ENCODE peak calls at places on chromosomes 13 and 19, in eight cellular contexts. N, T, M, I, K, F, G and B are unnamed samples.

GRCh38 chr19:35805518-35806102 is 7.0 kb downstream of the PRODH2 start:
- DNase-seq in G (no peak), K (no peak), M (no peak), F (no peak), I (no peak), N (no peak), T (no peak), B (no peak)

GRCh38 chr19:43555185-43555770 is 20.0 kb downstream of the XRCC1 start:
- DNase-seq in F (peak; percentile 87), K (peak; percentile 92), N (no peak), M (peak; percentile 72), G (peak; percentile 77), T (no peak), I (peak; percentile 87), B (peak; percentile 83)

GRCh38 chr19:44807652-44808462 is 1.0 kb upstream of the BCAM start:
- DNase-seq in K (peak; percentile 89), F (peak; percentile 99), N (peak; percentile 29), T (no peak), M (peak; percentile 99), I (peak; percentile 66), G (peak; percentile 27), B (peak; percentile 71)

GRCh38 chr19:55642153-55643002 is 1.1 kb upstream of the ZNF581 start:
- DNase-seq in G (no peak), M (peak; percentile 53), K (peak; percentile 36), T (no peak), F (no peak), I (peak; percentile 42), N (peak; percentile 35), B (no peak)

GRCh38 chr13:112891477-112892401 is 77.3 kb upstream of the MCF2L start:
- DNase-seq in N (no peak), G (no peak), K (peak; percentile 52), I (no peak), M (peak; percentile 41), T (no peak), F (peak; percentile 63), B (no peak)

GRCh38 chr13:77696006-77696862 is 1.3 kb upstream of the SLAIN1 start:
- DNase-seq in T (no peak), G (no peak), I (no peak), M (no peak), F (no peak), N (no peak), K (no peak), B (peak; percentile 27)

GRCh38 chr13:85536706-85537105 is 262.5 kb downstream of the SLITRK6 start:
- DNase-seq in M (no peak), T (no peak), N (no peak), I (no peak), K (no peak), G (no peak), F (no peak), B (no peak)

GRCh38 chr19:7680606-7681335 is at the start of gene TRAPPC5:
- DNase-seq in F (peak; percentile 89), N (peak; percentile 90), I (peak; percentile 81), G (peak; percentile 68), T (peak; percentile 70), M (peak; percentile 79), K (peak; percentile 86), B (peak; percentile 95)

GRCh38 chr19:34224996-34225658 is 29.2 kb upstream of the GARRE1 start:
- DNase-seq in K (no peak), N (no peak), F (no peak), T (no peak), M (no peak), G (no peak), I (no peak), B (no peak)

GRCh38 chr13:28451482-28452217 is 43.3 kb downstream of the FLT1 start:
- DNase-seq in N (peak; percentile 21), F (peak; percentile 59), I (no peak), M (no peak), K (peak; percentile 66), T (no peak), G (no peak), B (no peak)

GRCh38 chr13:77430377-77430951 is 103.6 kb upstream of the MYCBP2 start:
- DNase-seq in F (no peak), M (no peak), I (no peak), K (no peak), G (no peak), N (no peak), T (no peak), B (peak; percentile 20)

GRCh38 chr13:49814551-49815270 is 22.2 kb upstream of the KPNA3 start:
- DNase-seq in K (no peak), T (no peak), N (no peak), I (no peak), F (no peak), G (no peak), M (peak; percentile 64), B (no peak)

GRCh38 chr19:8609210-8610040 is 1.1 kb downstream of the ADAMTS10 start:
- DNase-seq in K (peak; percentile 72), M (no peak), I (no peak), G (no peak), F (peak; percentile 82), N (peak; percentile 72), T (peak; percentile 44), B (peak; percentile 59)

DNA sequence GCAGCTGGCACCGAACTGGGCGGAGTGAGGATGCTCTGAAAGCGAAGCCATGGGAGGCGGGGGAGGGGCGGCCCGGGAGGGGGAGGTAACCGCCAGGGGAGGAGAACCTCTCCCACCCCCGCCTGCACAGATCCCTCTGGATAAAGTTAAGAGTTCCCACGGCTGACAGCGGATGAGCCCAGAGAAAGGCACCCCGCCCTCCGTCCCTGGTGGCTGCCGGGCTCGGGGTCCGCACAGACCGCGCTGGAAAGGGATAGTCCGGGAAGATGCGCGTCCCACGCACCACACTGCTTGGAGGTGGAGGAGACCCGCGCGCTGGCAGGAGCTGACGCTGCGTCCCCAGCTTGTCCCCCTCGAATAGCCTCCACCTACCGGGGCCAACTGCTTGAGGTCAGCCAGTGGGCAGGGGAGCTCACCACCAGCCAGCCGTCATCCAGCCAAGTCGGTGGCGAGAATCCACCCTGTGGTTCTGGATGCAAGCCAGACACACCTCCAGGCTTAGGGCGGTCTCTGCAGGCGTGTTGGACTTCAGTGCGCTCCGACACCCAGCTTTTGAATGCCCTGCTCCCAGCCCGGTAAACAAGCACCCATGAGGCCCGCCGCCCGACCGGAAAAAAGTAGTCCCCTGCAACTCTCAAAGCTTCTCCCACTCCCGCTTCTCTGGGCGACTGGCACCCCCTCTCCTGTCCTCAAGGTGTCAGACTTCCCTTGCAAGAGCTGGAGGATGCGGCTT is at the start of gene TRPC4:
- DNase-seq in N (peak; percentile 33), K (peak; percentile 76), M (peak; percentile 42), T (no peak), G (no peak), I (peak; percentile 37), F (peak; percentile 84), B (no peak)
- TF ChIP-seq CTCF in N (peak; percentile 15), K (peak; percentile 54), M (peak; percentile 53), T (no peak), G (no peak), I (no peak), F (peak; percentile 78), B (no peak)

GRCh38 chr19:12801466-12802266 is at the start of the genes PRDX2 and THSD8:
- DNase-seq in M (peak; percentile 78), G (peak; percentile 47), F (peak; percentile 77), I (peak; percentile 71), K (peak; percentile 82), N (peak; percentile 86), T (no peak), B (peak; percentile 87)
- TF ChIP-seq CTCF in M (no peak), G (peak; percentile 8), F (no peak), I (no peak), K (no peak), N (no peak), T (no peak), B (no peak)

GRCh38 chr19:4436231-4436630 is 21.4 kb downstream of the UBXN6 start:
- DNase-seq in I (no peak), K (no peak), F (no peak), G (no peak), T (no peak), M (no peak), N (no peak), B (no peak)
- TF ChIP-seq CTCF in I (no peak), K (no peak), F (no peak), G (no peak), T (no peak), M (no peak), N (no peak), B (no peak)

GRCh38 chr19:46859637-46860124 is 1.1 kb upstream of the ARHGAP35 start:
- DNase-seq in N (peak; percentile 77), G (peak; percentile 81), K (no peak), F (no peak), T (peak; percentile 69), M (no peak), I (no peak), B (no peak)

GRCh38 chr19:46862504-46862835 is 1.7 kb downstream of the ARHGAP35 start:
- DNase-seq in M (no peak), G (no peak), F (no peak), N (no peak), I (no peak), T (no peak), K (no peak), B (no peak)

GRCh38 chr19:46860846-46861690 is at the start of gene ARHGAP35:
- DNase-seq in N (peak; percentile 43), G (no peak), K (peak; percentile 69), I (no peak), T (no peak), M (peak; percentile 72), F (peak; percentile 82), B (peak; percentile 97)

GRCh38 chr19:46861691-46862503 is 1.1 kb downstream of the ARHGAP35 start:
- DNase-seq in F (no peak), N (peak; percentile 22), I (peak; percentile 28), G (no peak), M (no peak), K (peak; percentile 20), T (no peak), B (no peak)

GRCh38 chr19:46860125-46860845 is 512 bp upstream of the ARHGAP35 start:
- DNase-seq in M (peak; percentile 100), F (peak; percentile 99), T (peak; percentile 87), G (peak; percentile 97), I (peak; percentile 99), K (peak; percentile 98), N (peak; percentile 98), B (peak; percentile 94)
- TF ChIP-seq CTCF in M (no peak), F (no peak), T (no peak), G (peak; percentile 45), I (no peak), K (no peak), N (no peak), B (no peak)

GRCh38 chr19:54190503-54190941 is 586 bp upstream of the TSEN34 start:
- DNase-seq in M (peak; percentile 99), T (peak; percentile 96), F (peak; percentile 98), K (peak; percentile 99), N (peak; percentile 99), G (peak; percentile 99), I (peak; percentile 100), B (peak; percentile 93)

GRCh38 chr19:54189668-54190502 is 505 bp upstream of the MBOAT7 start:
- DNase-seq in T (peak; percentile 99), K (peak; percentile 100), I (peak; percentile 100), G (peak; percentile 100), M (peak; percentile 100), N (peak; percentile 100), F (peak; percentile 100), B (peak; percentile 98)

GRCh38 chr19:54190942-54191670 is at the start of gene TSEN34:
- DNase-seq in I (peak; percentile 94), F (peak; percentile 84), G (peak; percentile 71), N (peak; percentile 90), T (peak; percentile 62), K (peak; percentile 80), M (peak; percentile 61), B (peak; percentile 89)

GRCh38 chr19:54188224-54188871 is 1.0 kb downstream of the MBOAT7 start:
- DNase-seq in F (peak; percentile 34), N (no peak), G (no peak), I (peak; percentile 54), K (peak; percentile 27), T (no peak), M (no peak), B (no peak)

GRCh38 chr19:54189020-54189667 is at the start of gene MBOAT7:
- DNase-seq in T (no peak), G (no peak), K (no peak), F (no peak), I (peak; percentile 90), N (no peak), M (no peak), B (peak; percentile 92)
- TF ChIP-seq CTCF in T (no peak), G (peak; percentile 58), K (no peak), F (peak; percentile 30), I (peak; percentile 29), N (no peak), M (peak; percentile 45), B (peak; percentile 59)